ENCODE peak calls at places on chromosomes 6 and 20, in nine cellular contexts. One of them, this sample, is unnamed.

GRCh38 chr20:7232796-7233195 is 465.3 kb downstream of the BMP2 start:
- DNase-seq in right lobe of liver: no peak
- DNase-seq in AG09319: no peak
- DNase-seq in stimulated activated CD4-positive, alpha-beta T cell treated with anti-CD3 and anti-CD28 coated beads, Interleukin-1b, Interleukin-23, amount 100 ng/mL, for 1 hour: no peak
- DNase-seq in LHCN-M2: no peak
- DNase-seq in T-helper 2 cell: no peak
- DNase-seq in Calu3: no peak
- DNase-seq in PC-3: peak; percentile 22
- DNase-seq in non-pigmented ciliary epithelial cell: no peak
- DNase-seq in this sample: no peak

GRCh38 chr6:73579851-73580246 is 59.0 kb upstream of the EEF1A1 start:
- DNase-seq in PC-3: peak; percentile 78
- DNase-seq in T-helper 2 cell: peak; percentile 31
- DNase-seq in non-pigmented ciliary epithelial cell: peak; percentile 52
- DNase-seq in AG09319: peak; percentile 87
- DNase-seq in stimulated activated CD4-positive, alpha-beta T cell treated with anti-CD3 and anti-CD28 coated beads, Interleukin-1b, Interleukin-23, amount 100 ng/mL, for 1 hour: no peak
- DNase-seq in right lobe of liver: peak; percentile 52
- DNase-seq in Calu3: peak; percentile 66
- DNase-seq in LHCN-M2: peak; percentile 93
- DNase-seq in this sample: peak; percentile 94

GRCh38 chr6:155832596-155832995 is 377.0 kb upstream of the NOX3 start:
- DNase-seq in Calu3: no peak
- DNase-seq in LHCN-M2: no peak
- DNase-seq in T-helper 2 cell: no peak
- DNase-seq in right lobe of liver: no peak
- DNase-seq in PC-3: peak; percentile 50
- DNase-seq in non-pigmented ciliary epithelial cell: peak; percentile 49
- DNase-seq in stimulated activated CD4-positive, alpha-beta T cell treated with anti-CD3 and anti-CD28 coated beads, Interleukin-1b, Interleukin-23, amount 100 ng/mL, for 1 hour: no peak
- DNase-seq in AG09319: no peak
- DNase-seq in this sample: no peak

GRCh38 chr6:50145125-50145524 is 95.4 kb upstream of the DEFB112 start:
- DNase-seq in T-helper 2 cell: no peak
- DNase-seq in PC-3: peak; percentile 39
- DNase-seq in AG09319: no peak
- DNase-seq in stimulated activated CD4-positive, alpha-beta T cell treated with anti-CD3 and anti-CD28 coated beads, Interleukin-1b, Interleukin-23, amount 100 ng/mL, for 1 hour: no peak
- DNase-seq in right lobe of liver: no peak
- DNase-seq in Calu3: peak; percentile 7
- DNase-seq in non-pigmented ciliary epithelial cell: no peak
- DNase-seq in LHCN-M2: peak; percentile 19
- DNase-seq in this sample: no peak

GRCh38 chr6:83985715-83986114 is 47.9 kb upstream of the MRAP2 start:
- DNase-seq in LHCN-M2: no peak
- DNase-seq in PC-3: no peak
- DNase-seq in T-helper 2 cell: no peak
- DNase-seq in non-pigmented ciliary epithelial cell: no peak
- DNase-seq in Calu3: no peak
- DNase-seq in AG09319: no peak
- DNase-seq in right lobe of liver: no peak
- DNase-seq in stimulated activated CD4-positive, alpha-beta T cell treated with anti-CD3 and anti-CD28 coated beads, Interleukin-1b, Interleukin-23, amount 100 ng/mL, for 1 hour: no peak
- DNase-seq in this sample: no peak

GRCh38 chr6:166561766-166562165 is 24.7 kb downstream of the RAMACL start:
- DNase-seq in PC-3: no peak
- DNase-seq in non-pigmented ciliary epithelial cell: no peak
- DNase-seq in Calu3: no peak
- DNase-seq in stimulated activated CD4-positive, alpha-beta T cell treated with anti-CD3 and anti-CD28 coated beads, Interleukin-1b, Interleukin-23, amount 100 ng/mL, for 1 hour: no peak
- DNase-seq in AG09319: no peak
- DNase-seq in LHCN-M2: no peak
- DNase-seq in right lobe of liver: no peak
- DNase-seq in T-helper 2 cell: no peak
- DNase-seq in this sample: peak; percentile 90

GRCh38 chr6:109165392-109165964 is 70.2 kb downstream of the CEP57L1 start:
- DNase-seq in LHCN-M2: peak; percentile 86
- DNase-seq in Calu3: peak; percentile 26
- DNase-seq in PC-3: peak; percentile 4
- DNase-seq in stimulated activated CD4-positive, alpha-beta T cell treated with anti-CD3 and anti-CD28 coated beads, Interleukin-1b, Interleukin-23, amount 100 ng/mL, for 1 hour: no peak
- DNase-seq in right lobe of liver: no peak
- DNase-seq in T-helper 2 cell: peak; percentile 3
- DNase-seq in non-pigmented ciliary epithelial cell: peak; percentile 55
- DNase-seq in AG09319: peak; percentile 44
- DNase-seq in this sample: peak; percentile 64

GRCh38 chr6:25993038-25993684 is 30.6 kb downstream of the TRIM38 start:
- DNase-seq in non-pigmented ciliary epithelial cell: no peak
- DNase-seq in PC-3: no peak
- DNase-seq in LHCN-M2: peak; percentile 9
- DNase-seq in T-helper 2 cell: no peak
- DNase-seq in stimulated activated CD4-positive, alpha-beta T cell treated with anti-CD3 and anti-CD28 coated beads, Interleukin-1b, Interleukin-23, amount 100 ng/mL, for 1 hour: no peak
- DNase-seq in AG09319: no peak
- DNase-seq in right lobe of liver: no peak
- DNase-seq in Calu3: no peak
- DNase-seq in this sample: no peak

GRCh38 chr6:82073484-82073883 is 174.1 kb downstream of the IBTK start:
- DNase-seq in PC-3: no peak
- DNase-seq in stimulated activated CD4-positive, alpha-beta T cell treated with anti-CD3 and anti-CD28 coated beads, Interleukin-1b, Interleukin-23, amount 100 ng/mL, for 1 hour: no peak
- DNase-seq in LHCN-M2: no peak
- DNase-seq in Calu3: no peak
- DNase-seq in non-pigmented ciliary epithelial cell: no peak
- DNase-seq in T-helper 2 cell: no peak
- DNase-seq in AG09319: no peak
- DNase-seq in right lobe of liver: no peak
- DNase-seq in this sample: no peak

GRCh38 chr20:53621482-53622246 is 28.0 kb upstream of the ZNF217 start:
- DNase-seq in AG09319: peak; percentile 96
- DNase-seq in Calu3: peak; percentile 87
- DNase-seq in LHCN-M2: peak; percentile 62
- DNase-seq in PC-3: peak; percentile 100
- DNase-seq in stimulated activated CD4-positive, alpha-beta T cell treated with anti-CD3 and anti-CD28 coated beads, Interleukin-1b, Interleukin-23, amount 100 ng/mL, for 1 hour: no peak
- DNase-seq in non-pigmented ciliary epithelial cell: peak; percentile 45
- DNase-seq in right lobe of liver: peak; percentile 63
- DNase-seq in T-helper 2 cell: peak; percentile 43
- DNase-seq in this sample: peak; percentile 90

GRCh38 chr6:157229733-157230132 is 93.6 kb downstream of the TMEM242 start:
- DNase-seq in AG09319: no peak
- DNase-seq in right lobe of liver: no peak
- DNase-seq in PC-3: no peak
- DNase-seq in stimulated activated CD4-positive, alpha-beta T cell treated with anti-CD3 and anti-CD28 coated beads, Interleukin-1b, Interleukin-23, amount 100 ng/mL, for 1 hour: no peak
- DNase-seq in Calu3: no peak
- DNase-seq in T-helper 2 cell: no peak
- DNase-seq in LHCN-M2: no peak
- DNase-seq in non-pigmented ciliary epithelial cell: no peak
- DNase-seq in this sample: no peak

GRCh38 chr6:136611133-136611532 is 60.9 kb upstream of the MAP7 start:
- DNase-seq in Calu3: no peak
- DNase-seq in stimulated activated CD4-positive, alpha-beta T cell treated with anti-CD3 and anti-CD28 coated beads, Interleukin-1b, Interleukin-23, amount 100 ng/mL, for 1 hour: no peak
- DNase-seq in AG09319: no peak
- DNase-seq in LHCN-M2: no peak
- DNase-seq in T-helper 2 cell: no peak
- DNase-seq in non-pigmented ciliary epithelial cell: no peak
- DNase-seq in PC-3: no peak
- DNase-seq in right lobe of liver: no peak
- DNase-seq in this sample: no peak

GRCh38 chr6:87606199-87606598 is 16.3 kb downstream of the ORC3 start:
- DNase-seq in Calu3: no peak
- DNase-seq in right lobe of liver: no peak
- DNase-seq in stimulated activated CD4-positive, alpha-beta T cell treated with anti-CD3 and anti-CD28 coated beads, Interleukin-1b, Interleukin-23, amount 100 ng/mL, for 1 hour: no peak
- DNase-seq in LHCN-M2: no peak
- DNase-seq in PC-3: no peak
- DNase-seq in AG09319: no peak
- DNase-seq in non-pigmented ciliary epithelial cell: no peak
- DNase-seq in T-helper 2 cell: no peak
- DNase-seq in this sample: no peak

GRCh38 chr6:154998855-154999254 is 3.7 kb downstream of the TIAM2 start:
- DNase-seq in PC-3: no peak
- DNase-seq in Calu3: no peak
- DNase-seq in right lobe of liver: no peak
- DNase-seq in AG09319: no peak
- DNase-seq in T-helper 2 cell: no peak
- DNase-seq in non-pigmented ciliary epithelial cell: no peak
- DNase-seq in stimulated activated CD4-positive, alpha-beta T cell treated with anti-CD3 and anti-CD28 coated beads, Interleukin-1b, Interleukin-23, amount 100 ng/mL, for 1 hour: no peak
- DNase-seq in LHCN-M2: no peak
- DNase-seq in this sample: no peak